ENCODE peak calls at places on chromosomes 11 and 22, in nine cellular contexts. V, M, S, X, Z, B, N, J and P are unnamed samples.

GRCh38 chr11:114179234-114179941 is 116.8 kb upstream of the NNMT start:
- DNase-seq in S (peak), J (no peak), B (no peak), N (no peak), Z (peak), M (no peak), V (peak), X (no peak), P (no peak)

GRCh38 chr11:30433831-30434230 is 110.9 kb downstream of the ARL14EP start:
- DNase-seq in B (no peak), V (no peak), Z (no peak), X (no peak), S (peak), J (no peak), N (peak), M (no peak), P (no peak)

GRCh38 chr11:77095551-77096490 is 6.8 kb upstream of the OMP start:
- DNase-seq in J (no peak), N (no peak), M (no peak), Z (peak), S (no peak), V (peak), B (no peak), X (peak), P (no peak)

GRCh38 chr11:17607572-17608570 is 60.8 kb downstream of the OTOG start:
- DNase-seq in M (no peak), S (no peak), J (no peak), B (no peak), N (no peak), X (no peak), V (no peak), Z (no peak), P (no peak)

GRCh38 chr22:25899566-25899965 is 157.6 kb downstream of the MYO18B start:
- DNase-seq in B (no peak), N (no peak), S (no peak), X (no peak), J (no peak), M (no peak), Z (no peak), V (no peak), P (no peak)

GRCh38 chr22:42296381-42296853 is 26.0 kb upstream of the TCF20 start:
- DNase-seq in V (peak), X (no peak), M (no peak), J (no peak), Z (no peak), B (no peak), N (no peak), S (no peak), P (no peak)

GRCh38 chr22:40819741-40820140 is 595 bp upstream of the SLC25A17 start:
- DNase-seq in J (no peak), S (peak), B (no peak), N (peak), Z (no peak), M (no peak), X (peak), V (no peak), P (no peak)

GRCh38 chr11:82718307-82718706 is 15.4 kb downstream of the FAM181B start:
- DNase-seq in X (peak), M (peak), V (no peak), B (peak), J (no peak), Z (no peak), N (peak), S (peak), P (no peak)

GRCh38 chr11:62854825-62855570 is 15.6 kb upstream of the WDR74 start:
- DNase-seq in J (no peak), N (no peak), V (no peak), S (no peak), B (no peak), Z (no peak), X (no peak), M (no peak), P (no peak)

GRCh38 chr22:31150615-31151014 is 9.4 kb upstream of the RNF185 start:
- DNase-seq in X (no peak), Z (no peak), M (no peak), S (no peak), J (no peak), B (no peak), V (no peak), N (no peak), P (no peak)

GRCh38 chr11:92277871-92278270 is 53.3 kb downstream of the FAT3 start:
- DNase-seq in X (no peak), M (no peak), S (no peak), Z (no peak), N (no peak), V (no peak), B (no peak), J (no peak), P (no peak)

DNA sequence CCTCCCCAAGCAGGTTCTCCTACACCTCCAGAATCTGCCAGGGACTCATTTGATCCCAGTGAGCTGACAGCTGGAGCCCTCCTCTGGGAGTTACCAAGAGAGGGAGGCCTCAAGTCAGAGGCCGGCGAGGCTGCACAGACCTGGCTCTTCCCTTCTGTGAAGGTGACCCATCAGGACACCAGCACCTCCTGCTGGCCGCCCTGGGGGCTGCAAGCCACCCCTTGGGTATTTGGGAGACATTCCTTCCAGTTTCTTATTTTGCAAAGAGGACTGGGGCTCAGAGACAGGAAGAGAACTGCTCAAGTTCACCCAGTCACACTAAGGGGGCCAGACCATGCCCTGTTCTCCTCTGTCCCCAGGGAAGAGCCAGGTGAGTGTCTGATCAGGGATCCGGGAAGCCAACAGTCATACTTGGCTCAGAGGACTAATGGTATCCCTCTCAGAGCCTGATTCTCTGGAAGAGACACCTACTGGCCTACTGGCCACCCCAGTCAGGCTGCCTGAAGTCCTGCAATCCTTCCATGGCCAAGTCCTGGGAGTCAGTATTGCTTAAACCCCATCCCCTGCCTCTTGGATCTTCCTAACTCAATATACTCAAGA is 40.5 kb upstream of the RIC3 start:
- DNase-seq in X (no peak), B (no peak), S (no peak), M (no peak), N (no peak), Z (no peak), J (no peak), V (peak), P (no peak)
- TF ChIP-seq CTCF in X (peak), B (peak), S (peak), M (peak), N (peak), Z (peak), J (peak), V (peak), P (peak)

DNA sequence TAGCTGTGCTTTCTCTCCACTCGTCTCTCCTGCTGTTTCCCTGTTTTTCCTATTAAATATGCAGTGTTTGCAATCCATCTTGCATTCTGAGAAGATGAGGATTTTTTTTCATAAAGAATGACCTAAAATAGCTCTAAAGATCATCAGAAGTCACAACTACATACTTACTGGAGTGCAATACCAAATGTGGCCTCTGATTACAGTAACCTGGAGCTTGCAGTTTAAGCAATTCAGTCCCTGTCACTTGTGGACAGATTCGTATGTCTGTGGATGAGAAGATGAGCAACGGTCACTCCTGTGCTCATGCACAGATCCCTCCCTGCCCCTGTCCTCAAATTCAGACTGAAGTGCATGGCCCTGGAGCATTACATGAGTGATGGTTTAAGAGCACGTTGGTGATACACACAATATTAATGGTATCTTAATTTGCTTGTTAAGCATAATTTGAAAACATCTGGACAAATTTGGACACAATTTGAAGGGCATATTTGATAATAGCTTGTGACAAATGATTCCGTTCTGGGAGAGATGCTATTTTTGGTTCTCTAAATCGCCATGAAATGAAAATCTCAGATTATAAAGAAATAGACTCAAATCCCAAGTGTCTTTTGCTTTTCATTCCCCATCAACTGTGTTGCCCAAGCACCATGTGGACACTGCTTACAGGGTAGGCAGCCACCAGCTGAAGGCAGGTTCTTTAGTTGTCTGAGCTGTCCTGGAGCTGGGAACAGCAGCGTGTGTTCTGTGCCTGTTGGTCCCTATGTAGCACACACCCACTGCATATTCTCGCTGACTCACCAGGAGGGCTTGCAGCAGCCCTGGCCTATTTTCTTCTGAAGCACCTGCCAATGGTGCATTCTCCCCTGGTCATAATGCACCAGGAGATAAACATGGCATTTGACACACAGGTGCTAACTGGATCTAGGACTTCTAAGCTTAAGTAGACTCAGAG is 32.6 kb upstream of the PRAME start:
- DNase-seq in S (peak), J (no peak), X (no peak), B (no peak), Z (no peak), N (no peak), M (no peak), V (no peak), P (no peak)
- TF ChIP-seq CTCF in S (no peak), J (no peak), X (no peak), B (no peak), Z (no peak), N (no peak), M (no peak), V (no peak), P (no peak)

DNA sequence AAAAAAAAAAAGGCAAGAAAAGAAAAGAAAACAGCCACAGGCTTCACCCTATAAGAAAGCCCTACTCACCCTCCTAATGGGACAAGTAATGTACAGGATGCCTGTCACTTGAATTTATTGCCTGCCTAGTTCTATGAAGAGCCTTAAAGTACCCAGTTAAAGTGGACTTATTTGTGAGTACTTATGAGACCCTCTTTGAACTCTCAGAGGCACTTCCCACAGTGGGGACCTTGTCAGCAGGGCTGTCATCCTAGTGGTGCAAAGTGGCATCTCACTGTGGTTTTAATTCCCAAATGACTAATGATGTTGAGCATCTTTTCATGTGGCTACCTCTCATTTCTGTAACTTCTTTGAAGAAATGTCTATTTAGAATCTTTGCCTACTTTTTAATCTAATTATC is 41.8 kb upstream of the BARX2 start:
- DNase-seq in Z (no peak), J (no peak), S (no peak), B (no peak), M (peak), N (no peak), V (no peak), X (no peak), P (no peak)
- TF ChIP-seq CTCF in Z (no peak), J (no peak), S (no peak), B (peak), M (no peak), N (peak), V (no peak), X (peak), P (no peak)

GRCh38 chr11:5712507-5712906 is 22.9 kb downstream of the TRIM22 start:
- DNase-seq in B (no peak), M (peak), V (no peak), J (no peak), N (no peak), X (no peak), S (peak), Z (no peak), P (no peak)
- TF ChIP-seq CTCF in B (peak), M (peak), V (peak), J (peak), N (peak), X (peak), S (peak), Z (peak), P (no peak)

DNA sequence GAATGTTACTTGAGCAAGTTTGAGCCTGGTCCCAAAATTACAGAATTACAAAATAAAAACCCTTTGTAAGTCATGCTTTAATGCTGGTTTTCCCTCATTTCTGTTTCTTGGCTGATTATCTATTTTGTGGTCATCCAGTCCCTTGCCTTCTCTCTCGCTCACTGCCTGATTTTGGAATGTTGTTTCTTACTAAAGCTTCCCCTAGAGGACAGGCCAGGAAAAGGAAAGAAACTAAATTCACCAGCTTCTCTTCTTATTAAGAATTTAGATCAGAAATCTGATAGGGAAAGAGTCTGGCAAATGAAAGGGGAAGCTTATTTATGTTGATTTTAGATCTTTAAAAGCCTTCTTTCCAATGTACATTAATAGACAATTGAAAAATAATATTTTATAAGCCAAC is 16.6 kb upstream of the BDNF start:
- DNase-seq in X (peak), S (peak), N (peak), M (no peak), B (no peak), V (no peak), Z (no peak), J (no peak), P (no peak)
- TF ChIP-seq CTCF in X (peak), S (peak), N (peak), M (no peak), B (peak), V (no peak), Z (no peak), J (peak), P (no peak)

DNA sequence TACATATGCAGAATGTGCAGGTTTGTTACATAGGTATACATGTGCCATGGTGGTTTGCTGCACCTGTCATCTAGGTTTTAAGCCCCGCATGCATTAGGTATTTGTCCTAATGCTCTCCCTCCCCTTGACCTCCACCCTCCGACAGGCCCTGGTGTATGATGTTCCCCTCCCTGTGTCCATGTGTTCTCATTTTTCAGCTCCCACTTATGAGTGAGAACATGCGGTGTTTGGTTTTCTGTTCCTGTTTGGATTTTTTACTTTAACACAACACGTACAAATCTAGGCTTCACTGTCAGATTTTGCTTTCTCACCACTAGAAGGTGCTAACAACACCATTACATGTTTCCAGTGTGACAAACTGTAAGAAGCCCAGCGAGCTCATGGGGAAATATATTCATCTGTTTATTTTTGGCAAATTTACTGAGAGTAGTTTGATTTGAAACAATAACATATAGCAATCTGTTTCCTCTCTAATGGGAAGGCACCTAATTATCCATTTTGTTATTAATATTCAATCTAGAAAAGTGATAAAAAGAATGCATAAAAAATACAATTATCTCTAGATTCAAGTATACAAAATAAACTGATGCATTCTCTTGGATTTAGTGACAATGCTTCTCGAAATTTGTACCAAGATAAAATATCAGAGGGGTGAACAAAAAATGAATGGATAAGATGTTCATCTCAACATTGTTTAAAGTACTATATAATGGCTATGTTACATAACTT is 23.2 kb upstream of the BIRC3 start:
- DNase-seq in X (peak), Z (no peak), N (peak), V (no peak), B (no peak), S (peak), M (no peak), J (no peak), P (no peak)
- TF ChIP-seq CTCF in X (peak), Z (peak), N (peak), V (peak), B (peak), S (peak), M (peak), J (peak), P (peak)

GRCh38 chr11:129791515-129791914 is 24.1 kb upstream of the TMEM45B start:
- DNase-seq in B (no peak), V (no peak), X (no peak), Z (no peak), S (no peak), J (no peak), M (no peak), N (no peak), P (no peak)
- TF ChIP-seq CTCF in B (no peak), V (no peak), X (no peak), Z (no peak), S (no peak), J (no peak), M (no peak), N (no peak), P (no peak)

GRCh38 chr22:18067121-18067520 is 10.7 kb upstream of the PEX26 start:
- DNase-seq in J (no peak), X (no peak), Z (no peak), M (no peak), N (no peak), S (no peak), V (no peak), B (no peak), P (no peak)

GRCh38 chr22:18064636-18065035 is 13.2 kb upstream of the PEX26 start:
- DNase-seq in S (no peak), V (no peak), Z (no peak), M (no peak), X (no peak), J (no peak), B (no peak), N (no peak), P (no peak)

GRCh38 chr22:18066181-18066859 is 11.5 kb upstream of the PEX26 start:
- DNase-seq in N (peak), M (no peak), Z (peak), X (no peak), B (no peak), S (no peak), V (no peak), J (no peak), P (no peak)

GRCh38 chr22:18063311-18063710 is 14.5 kb upstream of the PEX26 start:
- DNase-seq in S (no peak), V (no peak), M (no peak), B (no peak), N (no peak), J (no peak), X (no peak), Z (no peak), P (no peak)

GRCh38 chr22:18065256-18065655 is 12.5 kb upstream of the PEX26 start:
- DNase-seq in M (no peak), B (no peak), J (no peak), Z (no peak), N (no peak), V (no peak), S (no peak), X (peak), P (no peak)
- TF ChIP-seq CTCF in M (no peak), B (no peak), J (no peak), Z (no peak), N (no peak), V (no peak), S (no peak), X (peak), P (no peak)